ENCODE peak calls at places on chromosomes 7 and 10, in nine cellular contexts. R is ascending aorta, Q is transverse colon, D is mesendoderm, K is mesenchymal stem cell, O is IMR-90, J is spleen, P is endodermal cell, Z is esophagus squamous epithelium. S is an unnamed sample. For H3K36me3 and H3K27me3, the result is how much of the 10 kb centered on the place peaks cover.

GRCh38 chr10:1571587-1572237 is 165.6 kb downstream of the ADARB2 start:
- DNase-seq in Q (no peak), P (no peak), J (no peak), D (no peak), Z (no peak), O (no peak), R (peak), K (no peak), S (no peak)

GRCh38 chr10:113493943-113494342 is 58.9 kb upstream of the HABP2 start:
- DNase-seq in Q (no peak), Z (no peak), D (no peak), P (no peak), J (no peak), K (no peak), R (no peak), O (no peak), S (no peak)

GRCh38 chr10:86345296-86346168 is 21.1 kb downstream of the GRID1 start:
- DNase-seq in R (no peak), Q (no peak), O (no peak), J (peak), Z (no peak), P (peak), K (no peak), D (peak), S (peak)

GRCh38 chr7:88169717-88170320 is 50.0 kb downstream of the SRI start:
- DNase-seq in Z (no peak), K (peak), J (no peak), D (no peak), O (peak), R (no peak), Q (no peak), P (no peak), S (no peak)

GRCh38 chr7:157310676-157311185 is 26.1 kb upstream of the DNAJB6 start:
- DNase-seq in K (peak), O (peak), R (no peak), J (no peak), Q (no peak), D (peak), Z (no peak), P (peak), S (no peak)

GRCh38 chr7:95509199-95509598 is 23.5 kb downstream of the ASB4 start:
- DNase-seq in Z (no peak), Q (no peak), O (peak), D (peak), K (peak), J (no peak), R (no peak), P (peak), S (no peak)

GRCh38 chr10:78533093-78533492 is 499.4 kb downstream of the RPS24 start:
- DNase-seq in Q (no peak), K (no peak), D (no peak), R (no peak), J (no peak), O (no peak), P (peak), Z (no peak), S (no peak)

GRCh38 chr10:17981766-17982380 is 30.2 kb downstream of the SLC39A12 start:
- DNase-seq in K (peak), J (no peak), D (peak), P (no peak), R (no peak), O (peak), Q (no peak), Z (no peak), S (no peak)

GRCh38 chr7:130912910-130913720 is 179.1 kb upstream of the KLF14 start:
- DNase-seq in P (no peak), D (peak), O (peak), Z (peak), Q (peak), K (peak), J (peak), R (peak), S (peak)

GRCh38 chr7:108328174-108328651 is 128.0 kb downstream of the NRCAM start:
- DNase-seq in Z (no peak), R (no peak), O (no peak), J (no peak), P (peak), K (no peak), D (no peak), Q (no peak), S (no peak)

GRCh38 chr7:91826377-91826776 is 54.1 kb downstream of the MTERF1 start:
- DNase-seq in O (peak), D (peak), K (no peak), P (no peak), Q (no peak), Z (no peak), R (no peak), J (no peak), S (no peak)

GRCh38 chr10:84605802-84606201 is 277.4 kb downstream of the CCSER2 start:
- DNase-seq in R (no peak), Q (no peak), O (no peak), D (peak), K (no peak), Z (no peak), J (no peak), P (no peak), S (no peak)

GRCh38 chr10:21057989-21058388 is 160.9 kb upstream of the NEBL start:
- DNase-seq in P (no peak), Q (no peak), D (peak), O (no peak), J (no peak), Z (no peak), K (no peak), R (no peak), S (no peak)

GRCh38 chr10:124332426-124332825 is 86.3 kb downstream of the OAT start:
- DNase-seq in Z (no peak), O (no peak), D (no peak), J (no peak), Q (no peak), P (no peak), R (peak), K (no peak), S (no peak)

GRCh38 chr7:1818581-1819200 is 148.6 kb downstream of the ELFN1 start:
- DNase-seq in Q (no peak), K (no peak), J (peak), D (no peak), R (no peak), P (peak), Z (no peak), O (no peak), S (no peak)

GRCh38 chr10:6072215-6072941 is 10.2 kb upstream of the IL2RA start:
- DNase-seq in D (no peak), P (no peak), R (no peak), O (no peak), K (no peak), Z (no peak), Q (no peak), J (no peak), S (no peak)

GRCh38 chr10:17214991-17215781 is 12.9 kb upstream of the VIM start:
- DNase-seq in K (peak), D (no peak), Z (no peak), J (no peak), R (peak), P (no peak), O (peak), Q (no peak), S (no peak)

GRCh38 chr10:30637881-30638467 is 8.4 kb upstream of the LYZL2 start:
- DNase-seq in Q (no peak), P (peak), J (no peak), Z (no peak), K (peak), R (peak), O (peak), D (peak), S (no peak)

GRCh38 chr10:3484306-3485187 is 300.5 kb downstream of the KLF6 start:
- DNase-seq in D (peak), P (no peak), Q (no peak), Z (no peak), R (no peak), J (no peak), O (peak), K (peak), S (no peak)

DNA sequence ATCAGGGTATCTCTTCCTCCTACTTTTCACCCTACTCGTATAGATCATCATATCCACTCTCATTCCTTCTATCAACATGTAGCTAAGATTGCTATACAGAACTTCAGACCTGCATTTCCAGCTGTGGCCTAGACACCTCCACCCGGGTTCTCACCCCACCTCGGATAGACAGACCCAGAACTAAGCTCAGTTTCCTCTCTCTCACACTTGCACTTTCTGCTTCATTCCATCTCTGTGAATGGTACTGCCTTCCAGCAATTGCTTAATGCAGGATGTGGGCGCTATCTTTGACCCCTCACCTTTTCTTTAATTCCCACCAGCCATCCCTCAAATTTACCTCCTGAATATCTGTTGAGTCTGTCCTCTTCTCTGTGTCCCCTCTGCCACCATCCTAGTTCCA is 35.7 kb downstream of the AGK start:
- DNase-seq in Z (no peak), Q (no peak), J (no peak), K (peak), P (no peak), D (no peak), O (no peak), R (no peak), S (no peak)
- H3K27ac ChIP-seq in Z (no peak), Q (no peak), J (no peak), K (peak), P (no peak), D (no peak), O (no peak), R (no peak), S (no peak)

GRCh38 chr7:100358857-100359212 is 918 bp downstream of the PILRB start:
- DNase-seq in R (no peak), Q (no peak), O (no peak), P (no peak), K (no peak), J (no peak), Z (no peak), D (no peak), S (no peak)
- H3K36me3 ChIP-seq in R (half or more), Q (half or more), O (half or more), P (half or more), K (half or more), J (half or more), Z (half or more), D (under half), S (under half)

GRCh38 chr10:101123085-101123814 is 7.8 kb upstream of the TLX1 start:
- DNase-seq in O (no peak), J (no peak), K (no peak), D (no peak), P (peak), Q (peak), Z (no peak), R (no peak), S (no peak)

GRCh38 chr10:101122270-101123084 is 8.6 kb upstream of the TLX1 start:
- DNase-seq in Q (no peak), Z (no peak), O (no peak), R (no peak), D (no peak), K (no peak), J (peak), P (peak), S (no peak)

GRCh38 chr10:101120520-101120883 is 10.6 kb upstream of the TLX1 start:
- DNase-seq in P (no peak), Q (no peak), D (no peak), O (no peak), Z (no peak), R (no peak), J (no peak), K (no peak), S (no peak)

GRCh38 chr10:101121661-101122045 is 9.4 kb upstream of the TLX1 start:
- DNase-seq in Z (no peak), P (peak), K (no peak), R (no peak), O (no peak), Q (no peak), D (no peak), J (peak), S (no peak)

GRCh38 chr10:101120884-101121660 is 10.0 kb upstream of the TLX1 start:
- DNase-seq in O (no peak), Z (no peak), R (no peak), Q (peak), P (peak), J (peak), D (no peak), K (no peak), S (no peak)
- H3K27me3 ChIP-seq in O (half or more), Z (under half), R (under half), Q (half or more), P (half or more), J (half or more), D (half or more), K (half or more), S (under half)

DNA sequence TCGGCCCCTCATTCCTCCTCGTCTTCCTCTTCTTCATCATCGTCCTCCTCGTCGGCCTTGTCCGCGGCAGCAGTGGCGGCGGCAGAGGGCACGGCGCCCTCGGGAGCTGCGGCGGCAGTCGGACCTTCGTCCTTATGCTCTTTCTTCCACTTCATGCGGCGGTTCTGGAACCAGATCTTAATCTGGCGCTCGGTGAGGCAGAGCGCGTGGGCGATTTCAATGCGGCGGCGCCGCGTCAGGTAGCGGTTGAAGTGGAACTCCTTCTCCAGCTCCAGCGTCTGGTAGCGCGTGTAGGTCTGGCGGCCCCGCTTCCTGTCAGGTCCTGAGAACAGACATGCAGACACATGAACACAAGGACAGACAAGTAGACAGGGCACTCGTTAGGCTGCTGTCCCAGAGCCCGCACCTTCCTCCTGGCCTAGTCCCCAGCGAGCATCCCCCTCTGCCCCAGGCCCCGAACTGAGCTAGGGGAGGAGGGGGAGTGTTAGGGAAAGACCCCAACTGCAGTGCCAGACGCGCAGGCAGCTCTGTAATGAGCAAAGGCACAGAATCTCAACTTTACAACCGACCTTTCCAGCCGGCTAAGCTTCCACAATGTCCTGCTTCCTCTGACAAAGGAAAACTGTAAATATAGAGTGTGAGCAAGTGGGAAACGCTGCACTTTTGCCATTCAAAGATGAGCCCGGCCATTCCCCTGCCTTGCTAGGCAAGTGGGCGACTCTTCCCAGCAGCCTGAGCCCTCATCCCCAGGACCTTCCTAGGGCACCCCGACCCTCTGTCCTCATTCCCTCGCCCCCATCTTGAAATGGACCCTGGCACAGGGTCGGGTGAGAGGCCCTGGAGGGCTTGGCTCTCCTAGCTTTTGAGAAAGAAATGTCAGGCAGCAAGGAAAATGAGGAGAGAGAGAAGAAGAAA is 1.3 kb downstream of the HOXA7 start:
- DNase-seq in R (peak), J (peak), Z (no peak), K (no peak), Q (peak), P (peak), O (no peak), D (no peak), S (no peak)
- H3K27ac ChIP-seq in R (no peak), J (peak), Z (no peak), K (no peak), Q (peak), P (no peak), O (peak), D (no peak), S (peak)

GRCh38 chr10:114545071-114545470 is 113.0 kb downstream of the ABLIM1 start:
- DNase-seq in P (no peak), O (no peak), D (no peak), Z (no peak), K (no peak), Q (no peak), R (no peak), J (no peak), S (no peak)

GRCh38 chr10:114544045-114544659 is 113.9 kb downstream of the ABLIM1 start:
- DNase-seq in Z (peak), R (peak), J (peak), D (no peak), P (no peak), K (no peak), Q (peak), O (no peak), S (no peak)

GRCh38 chr10:114548662-114549061 is 109.4 kb downstream of the ABLIM1 start:
- DNase-seq in P (peak), Z (no peak), R (peak), J (no peak), K (peak), O (peak), Q (peak), D (peak), S (no peak)

GRCh38 chr10:114547466-114547865 is 110.6 kb downstream of the ABLIM1 start:
- DNase-seq in R (no peak), P (no peak), D (no peak), Z (no peak), K (no peak), Q (no peak), J (peak), O (no peak), S (no peak)

GRCh38 chr10:114547056-114547455 is 111.0 kb downstream of the ABLIM1 start:
- DNase-seq in R (no peak), K (no peak), J (no peak), P (no peak), Q (no peak), O (no peak), Z (no peak), D (no peak), S (no peak)
- H3K36me3 ChIP-seq in R (under half), K (under half), J (under half), P (under half), Q (under half), O (under half), Z (under half), D (under half), S (under half)

GRCh38 chr7:155398944-155399343 is 59.0 kb upstream of the EN2 start:
- DNase-seq in J (peak), O (no peak), Q (no peak), R (no peak), Z (no peak), K (no peak), D (no peak), P (peak), S (no peak)
- H3K27me3 ChIP-seq in J (half or more), O (under half), Q (under half), R (under half), Z (under half), K (under half), D (under half), P (under half), S (under half)

GRCh38 chr7:142709921-142710320 is 39.4 kb upstream of the PRSS1 start:
- DNase-seq in Z (no peak), O (no peak), K (no peak), Q (no peak), P (no peak), R (no peak), J (no peak), D (no peak), S (no peak)

GRCh38 chr7:142714375-142714774 is 34.9 kb upstream of the PRSS1 start:
- DNase-seq in O (no peak), Z (no peak), D (no peak), K (no peak), Q (no peak), J (no peak), R (no peak), P (no peak), S (no peak)

GRCh38 chr7:142711722-142712616 is 37.3 kb upstream of the PRSS1 start:
- DNase-seq in Z (no peak), J (no peak), O (peak), R (no peak), K (peak), P (no peak), D (peak), Q (no peak), S (no peak)

GRCh38 chr7:142711196-142711595 is 38.1 kb upstream of the PRSS1 start:
- DNase-seq in P (no peak), O (no peak), Z (no peak), D (peak), K (no peak), J (no peak), R (no peak), Q (no peak), S (no peak)

DNA sequence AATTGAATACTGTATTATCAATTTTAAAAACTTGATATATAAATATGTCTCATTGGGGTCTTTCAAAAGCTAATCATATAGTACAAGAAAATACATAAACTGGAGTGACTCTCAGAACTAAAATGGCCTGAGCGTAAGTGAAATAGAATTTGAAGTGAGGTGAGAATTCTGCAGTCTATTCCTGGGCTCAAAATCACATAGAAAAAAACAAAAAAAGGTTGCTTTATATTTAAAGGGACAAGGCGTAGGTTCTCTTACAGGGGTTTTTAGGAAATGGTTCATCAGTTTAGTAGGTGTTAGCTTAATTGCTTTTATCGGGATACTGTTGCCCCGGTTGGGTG is 36.7 kb upstream of the PRSS1 start:
- DNase-seq in D (no peak), K (no peak), O (no peak), Q (no peak), R (no peak), P (no peak), J (no peak), Z (no peak), S (no peak)
- H3K27ac ChIP-seq in D (no peak), K (no peak), O (no peak), Q (no peak), R (no peak), P (no peak), J (no peak), Z (no peak), S (no peak)

S was measured in lung.